ENCODE peak calls at places on chromosomes 1 and 21, in six cellular contexts. M is heart left ventricle, I is right atrium auricular region, R is uterus, G is mucosa of descending colon, X is A549. Q is an unnamed sample. For H3K4me1, the result is how much of the 10 kb centered on the place peaks cover.

GRCh38 chr1:4963251-4963650 is 308.8 kb downstream of the AJAP1 start:
- DNase-seq in G (no peak), M (no peak), X (peak), I (no peak), R (no peak), Q (no peak)

GRCh38 chr1:113390871-113391642 is 742 bp downstream of the MAGI3 start:
- DNase-seq in M (peak), R (peak), X (peak), G (peak), I (no peak), Q (peak)

GRCh38 chr1:105204836-105205371 is 1455.2 kb downstream of the AMY1C start:
- DNase-seq in G (no peak), I (no peak), X (no peak), M (no peak), R (no peak), Q (no peak)

GRCh38 chr1:182633657-182634281 is 29.6 kb upstream of the RGS16 start:
- DNase-seq in I (no peak), G (no peak), R (no peak), X (no peak), M (no peak), Q (no peak)

GRCh38 chr1:87113313-87113712 is 198.9 kb downstream of the HS2ST1 start:
- DNase-seq in M (peak), I (peak), R (no peak), G (no peak), X (no peak), Q (no peak)

GRCh38 chr1:111750856-111751255 is 4.8 kb upstream of the DDX20 start:
- DNase-seq in I (no peak), X (no peak), G (no peak), R (no peak), M (no peak), Q (no peak)

GRCh38 chr1:65164633-65165032 is 16.6 kb downstream of the AK4 start:
- DNase-seq in X (no peak), G (no peak), I (no peak), M (no peak), R (no peak), Q (no peak)

GRCh38 chr1:178745260-178745659 is 20.2 kb downstream of the RALGPS2 start:
- DNase-seq in X (no peak), M (no peak), R (no peak), G (no peak), I (no peak), Q (no peak)

GRCh38 chr1:243939167-243939848 is 89.3 kb upstream of the AKT3 start:
- DNase-seq in M (no peak), R (no peak), I (no peak), G (no peak), X (no peak), Q (no peak)

GRCh38 chr1:226548281-226549093 is at the start of gene STUM:
- DNase-seq in G (peak), I (no peak), M (no peak), R (peak), X (no peak), Q (peak)

GRCh38 chr1:236451796-236452373 is 57.8 kb downstream of the EDARADD start:
- DNase-seq in X (peak), G (peak), R (no peak), I (no peak), M (no peak), Q (no peak)

GRCh38 chr21:33196956-33197374 is 32.8 kb upstream of the IFNAR2 start:
- DNase-seq in I (peak), R (peak), M (peak), G (no peak), X (peak), Q (no peak)

GRCh38 chr1:17265162-17265561 is 16.3 kb downstream of the PADI3 start:
- DNase-seq in G (no peak), R (no peak), M (no peak), X (no peak), I (no peak), Q (no peak)

DNA sequence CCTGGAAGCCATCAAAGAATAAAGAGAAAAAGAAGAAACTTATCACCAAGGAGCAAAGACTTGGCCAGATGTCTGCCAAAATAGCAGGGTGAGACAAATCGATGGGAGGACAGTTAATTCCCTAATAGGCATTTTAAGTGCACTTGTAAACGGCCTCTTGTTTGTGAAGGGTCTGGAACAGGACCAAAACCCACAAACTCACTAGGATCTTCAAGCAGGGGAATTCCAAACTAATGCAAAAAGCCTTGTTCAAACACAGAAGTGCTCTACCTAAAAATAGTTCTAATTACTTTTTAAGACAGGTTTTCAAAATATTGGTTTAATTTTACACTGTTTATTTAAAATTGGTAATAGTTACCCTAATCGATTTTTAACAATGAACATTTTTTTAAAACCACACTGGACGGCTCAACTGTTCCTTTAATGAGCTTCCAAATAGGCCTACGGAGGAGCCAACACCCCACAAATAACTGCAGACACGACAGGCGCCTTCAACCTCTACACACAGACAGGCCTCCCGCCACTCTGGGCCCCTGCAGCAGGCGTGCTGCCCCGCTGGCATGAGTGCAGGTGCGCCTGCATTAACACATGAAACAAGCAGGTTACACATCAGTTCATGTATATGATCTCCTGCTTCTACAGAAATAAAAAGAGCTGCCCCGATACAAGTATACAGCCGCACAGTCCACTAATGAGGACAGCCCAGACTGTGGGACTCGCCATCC is 15.8 kb downstream of the UBE2G2 start:
- DNase-seq in M (no peak), R (no peak), X (no peak), I (no peak), G (no peak), Q (no peak)
- H3K4me1 ChIP-seq in M (under half), R (under half), X (under half), I (under half), G (under half), Q (under half)

GRCh38 chr1:101299710-101300109 is 62.9 kb downstream of the S1PR1 start:
- DNase-seq in I (no peak), R (no peak), G (no peak), M (no peak), X (no peak), Q (no peak)
- TF ChIP-seq CTCF in I (no peak), R (no peak), G (no peak), M (no peak), X (no peak), Q (no peak)

DNA sequence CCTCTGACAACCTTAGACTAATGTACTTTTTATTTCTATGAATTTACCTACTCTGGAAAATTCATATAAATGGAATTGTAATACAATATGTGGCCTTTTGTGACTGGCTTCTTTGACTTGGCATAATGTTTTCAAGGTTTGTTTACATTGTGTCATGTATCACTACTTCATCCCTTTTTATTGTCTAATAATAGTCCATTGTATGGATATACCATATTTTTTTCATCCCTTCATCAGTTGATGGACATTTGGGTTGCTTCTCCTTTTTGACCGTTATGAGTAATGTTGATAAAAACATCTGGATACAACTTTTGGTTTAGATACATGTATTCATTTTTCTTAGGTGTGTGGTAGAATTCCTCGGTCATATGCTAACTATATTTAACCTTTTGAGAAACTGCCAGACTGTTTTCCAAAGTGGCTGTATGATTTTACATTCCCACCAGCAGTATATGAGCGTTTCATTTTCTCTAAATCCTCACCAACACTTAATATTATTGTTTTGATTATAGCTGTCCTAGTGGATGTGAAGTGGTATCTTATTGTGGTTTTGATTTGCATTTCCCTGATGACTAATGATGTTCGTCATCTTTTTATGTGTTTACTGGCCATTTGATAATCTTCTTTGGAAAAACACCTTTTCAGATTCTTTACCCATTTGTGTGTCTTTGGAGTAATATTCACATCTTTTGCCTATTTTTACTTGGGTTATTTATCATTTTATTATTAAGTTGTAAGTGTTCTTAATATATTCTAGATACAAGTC is 3.5 kb downstream of the RO60 start:
- DNase-seq in R (no peak), X (no peak), M (no peak), I (no peak), G (no peak), Q (no peak)
- H3K4me3 ChIP-seq in R (no peak), X (no peak), M (no peak), I (no peak), G (no peak), Q (no peak)

GRCh38 chr1:12180903-12181302 is 14.1 kb downstream of the TNFRSF1B start:
- DNase-seq in G (no peak), X (no peak), M (no peak), R (no peak), I (no peak), Q (no peak)

GRCh38 chr1:12183095-12183794 is 16.5 kb downstream of the TNFRSF1B start:
- DNase-seq in X (no peak), R (no peak), M (no peak), I (no peak), G (no peak), Q (no peak)

GRCh38 chr1:12184008-12184681 is 17.4 kb downstream of the TNFRSF1B start:
- DNase-seq in I (peak), M (peak), X (no peak), R (peak), G (peak), Q (peak)

GRCh38 chr1:12181568-12181967 is 14.8 kb downstream of the TNFRSF1B start:
- DNase-seq in M (no peak), I (no peak), X (no peak), R (no peak), G (no peak), Q (no peak)

DNA sequence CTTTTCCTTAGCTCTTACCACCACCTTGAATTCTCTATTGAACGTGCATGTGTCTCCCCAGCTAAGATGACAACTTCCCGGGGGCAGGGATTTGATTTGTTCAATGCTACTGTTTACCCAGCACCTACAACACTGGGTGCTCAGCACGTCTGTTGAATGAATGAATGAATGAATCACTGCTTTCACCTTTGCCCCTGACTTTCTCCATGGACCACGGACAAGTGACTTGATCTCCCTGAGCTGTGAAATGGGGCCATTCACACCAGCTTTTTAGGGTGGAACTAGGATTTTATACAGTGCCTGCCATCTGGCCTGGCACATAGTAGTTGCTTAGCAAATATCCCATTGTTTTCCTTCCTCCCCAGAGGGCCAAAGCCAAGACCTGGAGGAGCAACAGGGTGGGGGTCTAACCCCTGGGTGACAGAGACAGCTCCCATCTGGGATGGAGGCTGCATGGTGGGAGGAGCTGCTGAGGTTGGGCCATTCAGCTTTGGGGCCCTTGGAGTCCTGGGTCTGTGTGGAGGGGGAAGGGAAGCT is 15.7 kb downstream of the TNFRSF1B start:
- DNase-seq in X (no peak), M (no peak), R (no peak), G (no peak), I (no peak), Q (no peak)
- H3K4me1 ChIP-seq in X (under half), M (half or more), R (under half), G (under half), I (under half), Q (under half)

Q was measured in pancreas.